ENCODE peak calls at places on chromosomes 1 and 21, in six cellular contexts. L is K562, T is HepG2, Z is GM12891, Q is H1, V is GM12878. Y is an unnamed sample.

GRCh38 chr1:54121482-54122130 is 31.2 kb downstream of the CDCP2 start:
- DNase-seq in L (peak), T (peak), Z (peak), Q (peak), V (no peak), Y (peak)

GRCh38 chr1:41341365-41341683 is 19.9 kb upstream of the FOXO6 start:
- DNase-seq in L (no peak), T (no peak), Z (no peak), Q (no peak), V (no peak), Y (no peak)

GRCh38 chr1:109398343-109399225 is 866 bp upstream of the SORT1 start:
- DNase-seq in L (no peak), T (no peak), Z (no peak), Q (no peak), V (no peak), Y (no peak)

GRCh38 chr1:161068306-161069200 is 1.1 kb downstream of the ARHGAP30 start:
- DNase-seq in L (peak), T (no peak), Z (no peak), Q (no peak), V (peak), Y (peak)

GRCh38 chr1:6094801-6095505 is 49.3 kb downstream of the KCNAB2 start:
- DNase-seq in L (no peak), T (no peak), Z (no peak), Q (no peak), V (no peak), Y (no peak)

GRCh38 chr1:209428241-209428921 is 155.1 kb upstream of the CAMK1G start:
- DNase-seq in L (peak), T (no peak), Z (no peak), Q (peak), V (no peak), Y (no peak)

GRCh38 chr1:39839651-39840050 is 43.7 kb downstream of the TRIT1 start:
- DNase-seq in L (no peak), T (no peak), Z (no peak), Q (no peak), V (no peak), Y (no peak)

GRCh38 chr21:21230672-21231071 is 232.5 kb downstream of the NCAM2 start:
- DNase-seq in L (peak), T (no peak), Z (no peak), Q (no peak), V (no peak), Y (no peak)

GRCh38 chr1:3115275-3116149 is 46.5 kb downstream of the PRDM16 start:
- DNase-seq in L (no peak), T (peak), Z (no peak), Q (no peak), V (no peak), Y (no peak)

GRCh38 chr1:24673336-24673735 is 30.2 kb downstream of the SRRM1 start:
- DNase-seq in L (no peak), T (no peak), Z (no peak), Q (no peak), V (no peak), Y (no peak)

DNA sequence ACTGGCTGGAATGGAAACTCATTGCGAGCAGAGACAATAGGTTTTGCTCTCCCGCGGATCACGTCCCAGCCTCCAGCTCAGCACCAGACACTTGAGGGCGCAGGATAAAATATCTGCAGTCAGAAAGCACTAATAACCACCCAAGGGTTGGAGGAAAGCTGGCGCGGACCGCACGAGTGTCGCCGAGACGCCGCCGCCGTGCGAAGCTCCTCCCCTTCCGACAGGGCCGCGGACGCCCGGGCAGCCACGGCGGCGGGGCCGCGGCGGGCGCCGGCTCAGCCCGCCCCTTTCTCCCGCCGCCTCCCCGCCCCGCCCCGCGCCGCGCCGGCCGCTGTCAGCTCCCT is at the start of gene CMPK1:
- DNase-seq in L (peak), T (peak), Z (peak), Q (peak), V (peak), Y (peak)
- TF ChIP-seq POLR2A in L (peak), T (peak), Z (peak), Q (no peak), V (no peak), Y (peak)

GRCh38 chr1:32855861-32856617 is 14.7 kb downstream of the FNDC5 start:
- DNase-seq in L (no peak), T (no peak), Z (no peak), Q (no peak), V (no peak), Y (no peak)
- TF ChIP-seq POLR2AphosphoS5 in L (no peak), T (no peak), Z (no peak), Q (no peak), V (no peak), Y (no peak)

GRCh38 chr21:26710155-26710554 is 135.1 kb downstream of the ADAMTS1 start:
- DNase-seq in L (no peak), T (no peak), Z (no peak), Q (no peak), V (no peak), Y (no peak)
- TF ChIP-seq TAF1 in L (no peak), T (no peak), Z (no peak), Q (no peak), V (no peak), Y (no peak)

DNA sequence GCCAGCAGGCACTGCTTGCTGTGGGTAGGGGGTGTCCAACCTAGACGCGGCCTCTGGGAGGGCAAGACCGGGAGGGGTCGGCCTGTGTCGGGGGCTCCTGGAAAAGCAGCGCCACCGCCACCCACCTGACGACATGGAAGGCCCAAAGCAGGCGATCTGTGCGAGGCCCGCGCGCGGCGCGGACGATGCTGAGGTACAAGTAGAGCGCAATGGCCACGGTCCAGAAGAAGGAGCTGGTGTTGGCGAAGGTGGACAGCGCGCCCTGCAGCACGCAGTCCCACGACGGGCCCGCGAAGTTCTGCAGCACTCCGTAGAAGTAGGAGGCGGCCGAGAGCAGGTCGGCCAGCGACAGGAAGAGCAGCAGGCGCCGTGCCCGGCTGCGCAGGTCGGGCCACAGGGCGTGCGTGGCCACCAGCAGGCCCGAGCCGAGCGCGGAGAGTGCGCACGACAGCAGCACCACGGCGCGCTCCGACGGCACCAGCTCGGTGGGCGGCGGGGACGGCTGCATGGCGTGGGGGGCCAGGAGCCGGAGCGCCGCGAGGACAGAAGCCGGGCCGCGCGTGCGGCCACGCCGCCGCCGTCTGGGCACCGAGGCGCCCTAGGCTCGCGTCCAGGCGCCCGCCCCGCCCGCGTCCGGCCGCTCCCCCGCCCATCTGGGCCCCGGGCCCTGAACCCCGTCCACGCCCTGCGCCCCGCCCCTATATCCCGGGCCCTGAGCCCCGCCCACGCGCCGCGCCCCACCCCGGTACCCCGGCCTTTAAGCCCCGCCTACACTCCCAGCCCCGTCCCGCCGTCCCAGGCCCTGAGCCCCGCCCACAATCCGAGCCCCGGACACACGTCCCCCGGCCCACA is at the start of gene GPR157:
- DNase-seq in L (peak), T (peak), Z (peak), Q (peak), V (no peak), Y (peak)
- TF ChIP-seq POLR2A in L (no peak), T (peak), Z (no peak), Q (peak), V (peak), Y (peak)

GRCh38 chr21:43902441-43902840 is 37.4 kb downstream of the AGPAT3 start:
- DNase-seq in L (peak), T (no peak), Z (no peak), Q (no peak), V (no peak), Y (no peak)
- TF ChIP-seq POLR2AphosphoS5 in L (no peak), T (no peak), Z (no peak), Q (no peak), V (no peak), Y (no peak)

GRCh38 chr21:45017376-45017960 is 56.9 kb upstream of the ADARB1 start:
- DNase-seq in L (no peak), T (no peak), Z (no peak), Q (no peak), V (no peak), Y (no peak)

GRCh38 chr21:45020629-45021427 is 53.6 kb upstream of the ADARB1 start:
- DNase-seq in L (no peak), T (no peak), Z (no peak), Q (no peak), V (no peak), Y (no peak)

GRCh38 chr21:45019887-45020537 is 54.4 kb upstream of the ADARB1 start:
- DNase-seq in L (no peak), T (no peak), Z (no peak), Q (no peak), V (no peak), Y (no peak)

GRCh38 chr21:45018131-45019075 is 56.0 kb upstream of the ADARB1 start:
- DNase-seq in L (no peak), T (no peak), Z (no peak), Q (no peak), V (no peak), Y (no peak)

GRCh38 chr21:45019076-45019886 is 55.1 kb upstream of the ADARB1 start:
- DNase-seq in L (no peak), T (no peak), Z (no peak), Q (no peak), V (no peak), Y (no peak)
- TF ChIP-seq TAF1 in L (no peak), T (no peak), Z (no peak), Q (no peak), V (no peak), Y (no peak)

DNA sequence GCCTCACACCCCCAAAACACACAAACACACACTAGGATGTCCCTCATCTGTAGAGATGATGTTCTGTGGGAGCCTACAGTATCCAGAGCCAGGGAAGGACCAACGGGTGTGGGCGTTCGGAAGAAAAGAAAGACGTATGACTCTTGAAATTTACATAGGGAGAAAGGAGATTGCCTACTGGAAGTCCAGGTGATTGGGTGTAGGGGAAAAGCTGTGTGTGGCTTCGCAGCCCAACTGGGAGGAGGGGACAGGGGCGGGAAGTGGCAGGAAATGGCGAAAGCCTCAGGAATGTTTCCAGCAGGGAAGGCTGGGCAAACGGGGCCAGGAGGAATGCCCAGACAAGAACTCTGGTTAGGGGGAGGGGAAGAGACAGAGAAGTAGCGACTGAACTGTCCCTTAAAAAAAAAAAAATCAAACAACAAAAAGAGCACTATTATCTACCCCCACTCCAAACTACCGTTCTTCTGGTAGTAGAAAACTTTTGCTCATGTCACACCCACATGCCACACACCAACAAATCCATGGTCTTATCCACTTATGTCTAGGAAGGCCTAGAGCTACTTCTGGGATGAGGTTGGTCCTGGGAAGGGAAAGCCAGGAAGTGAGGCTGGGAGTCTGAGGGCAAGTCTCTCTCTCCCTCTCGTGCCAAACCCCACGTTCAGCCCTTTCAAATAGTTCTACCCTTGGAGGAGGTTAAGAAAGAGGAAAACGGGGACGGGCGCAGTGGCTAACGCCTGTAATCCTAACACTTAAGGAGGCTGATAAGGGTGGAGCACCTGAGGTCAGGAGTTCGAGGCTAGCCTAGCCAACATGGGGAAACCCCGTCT is 1.8 kb upstream of the CKS1B start:
- DNase-seq in L (peak), T (peak), Z (no peak), Q (peak), V (no peak), Y (no peak)
- TF ChIP-seq POLR2A in L (no peak), T (peak), Z (no peak), Q (no peak), V (no peak), Y (no peak)

GRCh38 chr1:46254668-46255067 is 7.1 kb downstream of the RAD54L start:
- DNase-seq in L (no peak), T (no peak), Z (no peak), Q (no peak), V (no peak), Y (no peak)
- TF ChIP-seq POLR2AphosphoS5 in L (no peak), T (no peak), Z (no peak), Q (no peak), V (no peak), Y (no peak)

GRCh38 chr1:159821171-159821867 is 5.4 kb upstream of the SLAMF8 start:
- DNase-seq in L (peak), T (no peak), Z (no peak), Q (no peak), V (no peak), Y (no peak)

GRCh38 chr1:159815926-159816325 is 10.7 kb upstream of the SLAMF8 start:
- DNase-seq in L (no peak), T (no peak), Z (no peak), Q (no peak), V (no peak), Y (no peak)

GRCh38 chr1:159823401-159823800 is 3.3 kb upstream of the SLAMF8 start:
- DNase-seq in L (no peak), T (no peak), Z (no peak), Q (no peak), V (no peak), Y (no peak)

DNA sequence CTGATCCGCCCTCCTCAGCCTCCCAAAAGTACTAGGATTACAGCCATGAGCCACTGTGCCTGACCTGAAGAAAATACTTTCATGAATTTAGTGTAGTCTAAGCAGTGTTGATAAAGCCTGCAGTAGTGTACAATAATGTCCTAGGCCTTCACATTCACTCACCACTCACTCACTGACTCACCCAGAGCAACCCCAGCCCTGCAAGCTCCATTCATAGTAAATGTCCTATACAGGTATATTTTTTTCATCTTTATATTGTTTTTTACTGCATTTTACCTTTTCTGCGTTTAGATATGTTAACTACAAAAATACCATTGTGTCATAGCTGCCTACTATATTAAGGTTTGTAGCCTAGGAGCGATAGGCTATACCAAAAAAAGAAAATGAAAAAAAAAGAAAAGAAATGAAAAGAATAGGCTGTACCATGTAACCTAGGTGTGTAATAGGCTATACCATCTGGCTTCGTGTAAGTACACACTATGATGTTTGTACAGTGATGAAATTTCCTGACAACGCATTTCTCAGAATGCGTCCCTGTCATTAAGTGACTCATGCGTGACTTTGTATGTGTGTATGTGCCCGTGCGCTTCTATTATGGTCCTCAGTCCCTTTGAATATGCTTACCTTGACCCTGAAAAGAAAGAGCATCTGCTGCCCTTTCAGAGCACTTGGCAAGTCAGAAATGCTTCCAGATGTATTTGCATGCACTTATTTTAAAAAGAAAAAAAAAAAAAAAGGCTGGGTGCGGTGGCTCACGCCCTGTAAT is 9.2 kb upstream of the SLAMF8 start:
- DNase-seq in L (peak), T (peak), Z (no peak), Q (no peak), V (no peak), Y (no peak)
- TF ChIP-seq TAF1 in L (no peak), T (no peak), Z (no peak), Q (no peak), V (no peak), Y (no peak)

DNA sequence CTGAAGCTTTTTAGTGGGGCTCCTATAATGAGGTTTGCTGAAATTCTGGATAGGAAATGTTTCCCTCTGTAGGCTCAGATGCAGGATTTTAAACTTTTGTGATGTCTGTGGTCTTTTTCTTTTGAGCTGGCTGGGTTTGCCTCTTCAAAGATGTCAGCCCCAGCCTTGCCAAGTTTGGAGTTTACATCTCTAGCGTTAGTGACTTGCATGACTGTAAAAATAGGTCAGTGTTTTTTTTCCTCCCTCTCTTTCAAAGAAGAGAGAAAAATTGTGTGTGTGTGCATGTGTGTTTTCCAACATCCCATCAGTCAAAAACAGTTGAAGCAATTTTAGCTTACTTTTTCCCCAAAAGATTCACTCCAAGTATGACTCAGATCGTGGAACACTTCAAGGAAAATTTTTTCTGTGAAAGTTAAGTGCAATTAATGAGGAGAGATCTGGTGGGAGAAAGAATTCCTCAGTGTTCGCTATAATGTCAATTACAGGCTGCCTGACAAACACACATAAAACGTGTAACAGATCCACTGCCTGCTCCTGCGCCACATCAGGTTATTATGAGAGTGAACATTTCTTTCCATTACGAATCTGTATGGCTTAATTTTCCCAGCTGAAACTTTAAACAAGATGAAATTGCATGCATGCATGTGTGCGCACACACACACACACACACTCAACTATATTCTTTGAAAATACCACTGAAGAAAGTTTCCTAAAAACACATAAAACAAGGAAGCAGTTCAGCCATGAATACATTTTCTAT is 55.6 kb downstream of the TLR5 start:
- DNase-seq in L (no peak), T (no peak), Z (no peak), Q (no peak), V (no peak), Y (no peak)
- TF ChIP-seq POLR2A in L (no peak), T (no peak), Z (no peak), Q (no peak), V (no peak), Y (no peak)